ENCODE peak calls at places on chromosomes 5 and 9, in nine cellular contexts. N is SK-N-SH, L is transverse colon, Z is stomach, F is H1, V is ovary, I is tibial nerve, J is A549, R is K562. X is an unnamed sample.

GRCh38 chr5:72523960-72524582 is 16.9 kb upstream of the ZNF366 start:
- DNase-seq in N (no peak), L (no peak), Z (no peak), F (no peak), V (no peak), I (peak), J (no peak), R (no peak), X (no peak)

GRCh38 chr5:153752890-153753289 is 262.4 kb downstream of the GRIA1 start:
- DNase-seq in N (no peak), L (no peak), Z (no peak), F (no peak), V (no peak), I (no peak), J (no peak), R (no peak), X (no peak)

GRCh38 chr9:3361689-3362392 is 164.0 kb downstream of the RFX3 start:
- DNase-seq in N (no peak), L (no peak), Z (no peak), F (no peak), V (no peak), I (no peak), J (no peak), R (no peak), X (no peak)

GRCh38 chr5:322281-322941 is 897 bp downstream of the AHRR start:
- DNase-seq in N (no peak), L (no peak), Z (no peak), F (no peak), V (no peak), I (no peak), J (no peak), R (no peak), X (peak)

GRCh38 chr5:20088361-20088760 is 100.4 kb upstream of the CDH18 start:
- DNase-seq in N (no peak), L (no peak), Z (no peak), F (no peak), V (no peak), I (no peak), J (no peak), R (no peak), X (no peak)

GRCh38 chr5:142798099-142798768 is 28.1 kb downstream of the ARHGAP26 start:
- DNase-seq in N (no peak), L (no peak), Z (no peak), F (no peak), V (no peak), I (peak), J (no peak), R (no peak), X (peak)

GRCh38 chr5:11311272-11311671 is 550.2 kb upstream of the DAP start:
- DNase-seq in N (no peak), L (no peak), Z (no peak), F (no peak), V (no peak), I (no peak), J (no peak), R (no peak), X (no peak)

GRCh38 chr9:79988126-79988525 is 416.4 kb downstream of the TLE4 start:
- DNase-seq in N (no peak), L (no peak), Z (no peak), F (no peak), V (no peak), I (no peak), J (no peak), R (no peak), X (no peak)

GRCh38 chr9:117945286-117945685 is 241.1 kb downstream of the TLR4 start:
- DNase-seq in N (no peak), L (no peak), Z (no peak), F (no peak), V (no peak), I (no peak), J (no peak), R (no peak), X (no peak)

GRCh38 chr5:140466981-140467742 is 65.5 kb downstream of the ANKHD1 start:
- DNase-seq in N (no peak), L (no peak), Z (no peak), F (no peak), V (no peak), I (no peak), J (no peak), R (no peak), X (no peak)

GRCh38 chr5:151026674-151027073 is 6.3 kb downstream of the GPX3 start:
- DNase-seq in N (no peak), L (no peak), Z (no peak), F (no peak), V (peak), I (peak), J (no peak), R (no peak), X (no peak)

GRCh38 chr9:112013261-112013660 is 116.6 kb downstream of the UGCG start:
- DNase-seq in N (no peak), L (no peak), Z (no peak), F (no peak), V (no peak), I (no peak), J (no peak), R (no peak), X (no peak)

GRCh38 chr5:14105717-14106435 is 37.3 kb upstream of the TRIO start:
- DNase-seq in N (no peak), L (no peak), Z (no peak), F (no peak), V (peak), I (no peak), J (peak), R (no peak), X (no peak)

GRCh38 chr9:3528466-3528865 is 2.7 kb upstream of the RFX3 start:
- DNase-seq in N (no peak), L (no peak), Z (no peak), F (no peak), V (no peak), I (no peak), J (no peak), R (peak), X (no peak)

GRCh38 chr5:160774006-160774405 is 78.0 kb downstream of the ATP10B start:
- DNase-seq in N (no peak), L (no peak), Z (no peak), F (no peak), V (no peak), I (no peak), J (no peak), R (no peak), X (no peak)

GRCh38 chr9:136143215-136144001 is 24.7 kb upstream of the TMEM250 start:
- DNase-seq in N (peak), L (no peak), Z (no peak), F (no peak), V (peak), I (no peak), J (no peak), R (peak), X (no peak)

GRCh38 chr9:90741036-90741435 is 60.6 kb upstream of the SYK start:
- DNase-seq in N (no peak), L (no peak), Z (no peak), F (no peak), V (no peak), I (no peak), J (no peak), R (no peak), X (no peak)

GRCh38 chr5:151298465-151298864 is 5.1 kb downstream of the SLC36A3 start:
- DNase-seq in N (no peak), L (no peak), Z (no peak), F (no peak), V (no peak), I (no peak), J (no peak), R (no peak), X (peak)

GRCh38 chr9:121921444-121921843 is 171.7 kb downstream of the TTLL11 start:
- DNase-seq in N (no peak), L (no peak), Z (no peak), F (no peak), V (no peak), I (no peak), J (no peak), R (no peak), X (no peak)

GRCh38 chr5:149364719-149365118 is 6.9 kb downstream of the PCYOX1L start:
- DNase-seq in N (no peak), L (no peak), Z (no peak), F (no peak), V (no peak), I (no peak), J (no peak), R (no peak), X (no peak)

GRCh38 chr5:141511771-141512325 is 23.0 kb downstream of the PCDHGC5 start:
- DNase-seq in N (no peak), L (no peak), Z (no peak), F (no peak), V (no peak), I (no peak), J (no peak), R (peak), X (no peak)

GRCh38 chr5:139686356-139686918 is 38.3 kb downstream of the CXXC5 start:
- DNase-seq in N (no peak), L (no peak), Z (no peak), F (no peak), V (no peak), I (no peak), J (no peak), R (no peak), X (no peak)

GRCh38 chr5:151134228-151134627 is 23.4 kb downstream of the ANXA6 start:
- DNase-seq in N (no peak), L (peak), Z (peak), F (no peak), V (no peak), I (no peak), J (no peak), R (no peak), X (no peak)

GRCh38 chr5:149857499-149857898 is 87.1 kb downstream of the PDE6A start:
- DNase-seq in N (peak), L (peak), Z (peak), F (no peak), V (no peak), I (peak), J (no peak), R (no peak), X (peak)

GRCh38 chr5:127053049-127053448 is 20.3 kb downstream of the C5orf63 start:
- DNase-seq in N (no peak), L (no peak), Z (no peak), F (no peak), V (no peak), I (no peak), J (no peak), R (no peak), X (no peak)

GRCh38 chr5:53480474-53481353 is at the start of gene FST:
- DNase-seq in N (peak), L (no peak), Z (peak), F (no peak), V (peak), I (no peak), J (peak), R (peak), X (no peak)

GRCh38 chr5:81834021-81834660 is 83.2 kb upstream of the SSBP2 start:
- DNase-seq in N (no peak), L (no peak), Z (no peak), F (no peak), V (no peak), I (no peak), J (no peak), R (no peak), X (no peak)
- H3K27ac ChIP-seq in N (no peak), L (no peak), Z (no peak), F (no peak), V (no peak), I (no peak), J (no peak), R (no peak), X (no peak)

GRCh38 chr9:13970426-13970825 is 343.5 kb downstream of the NFIB start:
- DNase-seq in N (no peak), L (no peak), Z (no peak), F (no peak), V (no peak), I (peak), J (no peak), R (no peak), X (no peak)

GRCh38 chr9:13975628-13976250 is 338.2 kb downstream of the NFIB start:
- DNase-seq in N (no peak), L (no peak), Z (no peak), F (no peak), V (no peak), I (no peak), J (no peak), R (no peak), X (no peak)

GRCh38 chr9:13971415-13971814 is 342.5 kb downstream of the NFIB start:
- DNase-seq in N (no peak), L (no peak), Z (no peak), F (no peak), V (no peak), I (no peak), J (no peak), R (no peak), X (no peak)

GRCh38 chr9:13971910-13972655 is 341.9 kb downstream of the NFIB start:
- DNase-seq in N (no peak), L (no peak), Z (no peak), F (no peak), V (no peak), I (no peak), J (no peak), R (no peak), X (no peak)

DNA sequence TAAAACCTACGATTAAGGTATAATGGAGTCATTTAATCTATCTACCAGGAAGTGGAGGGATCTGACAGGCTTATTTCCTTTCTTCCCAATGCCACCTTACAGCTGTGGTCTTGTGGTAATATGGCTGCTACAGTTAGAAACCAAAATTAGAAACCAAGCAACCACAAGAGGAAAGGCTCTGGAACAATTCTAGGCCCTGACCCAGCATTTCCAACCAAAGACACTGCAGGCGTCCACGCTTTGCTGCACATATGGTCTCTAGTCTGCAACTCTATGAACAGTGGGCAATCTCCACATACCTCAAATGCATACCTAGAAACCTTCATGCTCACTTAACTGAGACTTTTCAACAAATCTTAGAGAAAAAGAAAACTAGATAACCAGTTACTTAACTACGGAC is 339.1 kb downstream of the NFIB start:
- DNase-seq in N (no peak), L (no peak), Z (no peak), F (no peak), V (no peak), I (no peak), J (no peak), R (no peak), X (no peak)
- TF ChIP-seq EP300 in N (no peak), L (no peak), Z (no peak), F (no peak), V (no peak), I (no peak), J (no peak), R (no peak), X (no peak)

GRCh38 chr9:25716220-25716872 is 38.1 kb upstream of the TUSC1 start:
- DNase-seq in N (peak), L (peak), Z (peak), F (peak), V (no peak), I (peak), J (peak), R (no peak), X (no peak)
- TF ChIP-seq CTCF in N (peak), L (peak), Z (peak), F (peak), V (no peak), I (peak), J (peak), R (no peak), X (peak)

GRCh38 chr9:27468000-27468399 is 56.1 kb upstream of the IFNK start:
- DNase-seq in N (no peak), L (no peak), Z (no peak), F (no peak), V (no peak), I (no peak), J (no peak), R (no peak), X (no peak)
- H3K27ac ChIP-seq in N (no peak), L (no peak), Z (no peak), F (no peak), V (no peak), I (no peak), J (no peak), R (no peak), X (no peak)

DNA sequence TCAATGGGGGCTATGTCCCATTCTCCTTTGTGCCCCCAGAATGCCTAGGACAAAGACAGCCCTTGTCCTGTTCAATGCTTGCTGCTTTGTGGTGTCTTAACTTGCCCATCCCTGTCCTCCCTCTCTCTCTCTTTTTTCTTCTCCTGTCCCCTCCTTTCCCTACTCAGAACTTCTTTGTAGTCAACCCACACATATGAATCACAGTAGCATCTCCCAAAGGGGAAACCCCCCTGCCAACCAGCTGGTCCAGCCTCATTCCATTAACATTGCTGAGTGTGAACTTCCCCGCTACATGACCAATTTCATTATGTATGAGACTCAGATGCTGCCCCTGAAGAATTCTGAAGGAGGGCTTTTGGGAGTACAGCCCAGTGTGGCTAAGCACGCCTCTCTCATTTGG is 408.2 kb downstream of the ENC1 start:
- DNase-seq in N (no peak), L (no peak), Z (no peak), F (no peak), V (no peak), I (no peak), J (no peak), R (no peak), X (no peak)
- TF ChIP-seq EP300 in N (no peak), L (no peak), Z (no peak), F (no peak), V (no peak), I (no peak), J (no peak), R (no peak), X (no peak)

X was measured in upper lobe of left lung.